ENCODE peak calls at places on chromosomes 4 and X, in seven cellular contexts. P is NCI-H1417, N is H54, L is H9, Q is hypothalamus, I is GM12864, E is astrocyte of the cerebellum. K is an unnamed sample.

GRCh38 chr4:85778809-85779124 is 303.8 kb downstream of the ARHGAP24 start:
- DNase-seq in P (no peak), N (no peak), L (no peak), I (no peak), Q (no peak), E (no peak), K (no peak)

GRCh38 chrX:69060631-69061408 is 104.4 kb downstream of the PJA1 start:
- DNase-seq in L (peak), E (no peak), Q (no peak), P (no peak), I (no peak), N (no peak), K (peak)

GRCh38 chrX:103823591-103823990 is 8.5 kb downstream of the RAB9B start:
- DNase-seq in I (no peak), E (no peak), P (no peak), L (no peak), N (no peak), Q (no peak), K (no peak)

GRCh38 chr4:38670939-38671593 is 7.1 kb downstream of the KLF3 start:
- DNase-seq in P (no peak), E (no peak), I (no peak), N (no peak), Q (no peak), L (no peak), K (no peak)

GRCh38 chrX:46710927-46711623 is 47.8 kb downstream of the SLC9A7 start:
- DNase-seq in E (no peak), L (no peak), Q (no peak), N (no peak), P (peak), I (no peak), K (peak)

GRCh38 chr4:176222149-176222548 is 26.8 kb upstream of the SPATA4 start:
- DNase-seq in L (no peak), E (no peak), N (no peak), P (no peak), Q (no peak), I (no peak), K (no peak)

GRCh38 chr4:88803600-88804096 is 106.0 kb upstream of the NAP1L5 start:
- DNase-seq in Q (no peak), I (no peak), P (no peak), E (peak), N (peak), L (no peak), K (no peak)

GRCh38 chr4:55079451-55080173 is 45.8 kb downstream of the KDR start:
- DNase-seq in L (no peak), N (no peak), P (no peak), E (no peak), Q (no peak), I (no peak), K (no peak)

GRCh38 chr4:37455301-37456062 is 210.9 kb downstream of the NWD2 start:
- DNase-seq in Q (no peak), I (no peak), P (no peak), N (no peak), E (no peak), L (no peak), K (no peak)

GRCh38 chr4:6199344-6199921 is 916 bp downstream of the JAKMIP1 start:
- DNase-seq in N (no peak), P (no peak), L (no peak), Q (no peak), I (no peak), E (no peak), K (peak)

GRCh38 chr4:19002170-19002569 is 980.6 kb upstream of the LCORL start:
- DNase-seq in I (no peak), N (no peak), Q (no peak), P (no peak), E (no peak), L (no peak), K (peak)

GRCh38 chr4:38678078-38678477 is 14.1 kb downstream of the KLF3 start:
- DNase-seq in I (no peak), L (no peak), P (no peak), E (peak), Q (no peak), N (no peak), K (no peak)

GRCh38 chr4:152696764-152697250 is 17.0 kb upstream of the TMEM154 start:
- DNase-seq in Q (peak), E (peak), P (no peak), I (peak), L (no peak), N (peak), K (no peak)

GRCh38 chrX:672931-673330 is 42.3 kb downstream of the SHOX start:
- DNase-seq in E (no peak), L (no peak), N (no peak), I (no peak), P (no peak), Q (no peak), K (no peak)

GRCh38 chrX:118807151-118808017 is 16.2 kb upstream of the ZCCHC12 start:
- DNase-seq in P (peak), Q (peak), E (peak), I (peak), N (no peak), L (peak), K (peak)

GRCh38 chr4:186204103-186204559 is 12.8 kb downstream of the CYP4V2 start:
- DNase-seq in E (no peak), L (no peak), N (no peak), Q (no peak), P (no peak), I (no peak), K (peak)

GRCh38 chrX:72621619-72622485 is 49.2 kb upstream of the HDAC8 start:
- DNase-seq in N (no peak), I (peak), P (no peak), L (no peak), Q (no peak), E (no peak), K (no peak)

GRCh38 chr4:168645933-168646768 is 149.3 kb downstream of the PALLD start:
- DNase-seq in Q (no peak), N (no peak), E (no peak), I (no peak), P (no peak), L (no peak), K (no peak)

GRCh38 chrX:119790977-119791436 is 423 bp downstream of the RPL39 start:
- DNase-seq in I (no peak), N (no peak), Q (peak), E (peak), P (no peak), L (no peak), K (no peak)

GRCh38 chr4:7828011-7828720 is 111.5 kb downstream of the AFAP1 start:
- DNase-seq in E (peak), Q (no peak), I (peak), P (peak), N (no peak), L (no peak), K (peak)

GRCh38 chrX:133523094-133523493 is 107.8 kb upstream of the GPC4 start:
- DNase-seq in N (no peak), P (no peak), L (no peak), E (no peak), I (no peak), Q (no peak), K (no peak)

GRCh38 chr4:2042207-2042946 is 16.8 kb upstream of the NAT8L start:
- DNase-seq in P (no peak), N (no peak), I (no peak), E (no peak), L (peak), Q (no peak), K (no peak)

GRCh38 chr4:128825226-128825625 is 15.7 kb downstream of the JADE1 start:
- DNase-seq in E (no peak), P (no peak), Q (no peak), N (no peak), I (no peak), L (no peak), K (peak)

GRCh38 chrX:82218361-82218760 is 1016.5 kb downstream of the SH3BGRL start:
- DNase-seq in Q (no peak), P (no peak), L (no peak), E (no peak), N (no peak), I (no peak), K (peak)

GRCh38 chrX:4397471-4397870 is 684.0 kb upstream of the PRKX start:
- DNase-seq in L (no peak), E (peak), Q (no peak), I (no peak), N (no peak), P (no peak), K (no peak)

GRCh38 chrX:150162141-150162540 is 201.0 kb upstream of the MAMLD1 start:
- DNase-seq in I (no peak), N (peak), Q (no peak), P (no peak), L (no peak), E (no peak), K (no peak)

GRCh38 chrX:154325541-154325940 is 29.9 kb downstream of the TKTL1 start:
- DNase-seq in N (no peak), P (peak), Q (no peak), L (no peak), I (no peak), E (peak), K (no peak)

GRCh38 chr4:34170941-34171340 is 2073.4 kb downstream of the ARAP2 start:
- DNase-seq in E (no peak), P (no peak), N (no peak), I (no peak), Q (no peak), L (no peak), K (no peak)

GRCh38 chr4:25694466-25694865 is 38.8 kb downstream of the SLC34A2 start:
- DNase-seq in N (peak), P (no peak), Q (no peak), L (no peak), E (no peak), I (no peak), K (no peak)

GRCh38 chr4:180675368-180675675 is 1567.9 kb upstream of the TENM3 start:
- DNase-seq in E (no peak), Q (no peak), N (no peak), I (no peak), L (no peak), P (no peak), K (no peak)

GRCh38 chr4:20219526-20219925 is 32.2 kb upstream of the SLIT2 start:
- DNase-seq in L (no peak), P (no peak), Q (no peak), E (no peak), N (no peak), I (no peak), K (no peak)

GRCh38 chr4:147368948-147369347 is 111.9 kb upstream of the EDNRA start:
- DNase-seq in Q (no peak), I (no peak), E (no peak), P (no peak), N (no peak), L (no peak), K (no peak)

GRCh38 chr4:48114396-48114795 is 19.7 kb downstream of the TXK start:
- DNase-seq in I (no peak), N (no peak), L (no peak), Q (no peak), P (no peak), E (no peak), K (no peak)

K was measured in GM23338.